ENCODE peak calls at places on chromosome X, in eight cellular contexts. B, F, C, L, J, R, P and E are unnamed samples.

GRCh38 chrX:69021561-69021960 is 143.7 kb downstream of the PJA1 start:
- DNase-seq in C (no peak), F (no peak), P (no peak), J (no peak), R (no peak), L (no peak), B (no peak), E (peak)

GRCh38 chrX:124293810-124294209 is 38.6 kb upstream of the TEX13D start:
- DNase-seq in F (no peak), R (no peak), C (no peak), B (no peak), L (no peak), P (no peak), J (no peak), E (no peak)

GRCh38 chrX:153775631-153776595 is 4.9 kb upstream of the SRPK3 start:
- DNase-seq in R (no peak), P (peak), C (no peak), F (peak), B (no peak), J (no peak), L (peak), E (no peak)

GRCh38 chrX:15336023-15336413 is 695 bp upstream of the PIGA start:
- DNase-seq in L (peak), C (no peak), J (peak), B (no peak), P (no peak), F (no peak), R (no peak), E (no peak)

GRCh38 chrX:39764441-39764914 is 333.3 kb downstream of the BCOR start:
- DNase-seq in P (no peak), L (no peak), J (no peak), F (peak), B (no peak), R (no peak), C (no peak), E (no peak)

GRCh38 chrX:24023972-24024664 is 2.9 kb downstream of the KLHL15 start:
- DNase-seq in J (no peak), B (no peak), L (no peak), P (no peak), R (no peak), C (no peak), F (no peak), E (no peak)

GRCh38 chrX:69387559-69388487 is 116.3 kb upstream of the NALF2 start:
- DNase-seq in L (peak), P (no peak), R (peak), F (no peak), C (no peak), B (no peak), J (peak), E (peak)

GRCh38 chrX:119583431-119584059 is 9.2 kb downstream of the UBE2A start:
- DNase-seq in J (no peak), R (no peak), C (no peak), B (no peak), L (no peak), P (no peak), F (no peak), E (no peak)

GRCh38 chrX:3345281-3346081 is 971 bp downstream of the MXRA5 start:
- DNase-seq in B (no peak), J (peak), C (no peak), F (peak), R (no peak), P (peak), L (peak), E (no peak)

GRCh38 chrX:153061732-153062131 is 5.5 kb downstream of the PNMA3 start:
- DNase-seq in F (no peak), C (no peak), J (no peak), L (no peak), B (no peak), P (no peak), R (no peak), E (no peak)

GRCh38 chrX:155247497-155247896 is 16.8 kb downstream of the RAB39B start:
- DNase-seq in F (no peak), P (no peak), J (no peak), L (no peak), C (no peak), R (no peak), B (no peak), E (no peak)

GRCh38 chrX:45774961-45775360 is 574.3 kb upstream of the DIPK2B start:
- DNase-seq in R (no peak), B (no peak), C (no peak), J (no peak), L (no peak), F (peak), P (no peak), E (no peak)

GRCh38 chrX:119887721-119888425 is 7.8 kb upstream of the AKAP14 start:
- DNase-seq in R (peak), B (peak), C (peak), J (peak), L (peak), F (peak), P (peak), E (no peak)

GRCh38 chrX:131626681-131627296 is 82.9 kb downstream of the OR13H1 start:
- DNase-seq in R (peak), P (no peak), L (peak), B (no peak), F (no peak), C (no peak), J (no peak), E (no peak)

GRCh38 chrX:154470914-154471568 is 8.0 kb downstream of the LAGE3 start:
- DNase-seq in J (no peak), L (no peak), B (no peak), C (no peak), F (no peak), P (peak), R (no peak), E (no peak)

GRCh38 chrX:41441934-41442823 is 5.0 kb upstream of the NYX start:
- DNase-seq in F (peak), P (peak), J (peak), C (peak), R (peak), B (peak), L (peak), E (no peak)

GRCh38 chrX:112769034-112769433 is 71.6 kb downstream of the AMOT start:
- DNase-seq in L (no peak), R (no peak), B (no peak), C (no peak), P (no peak), J (no peak), F (no peak), E (no peak)

GRCh38 chrX:154799554-154800348 is 5.5 kb downstream of the MPP1 start:
- DNase-seq in F (no peak), J (peak), L (no peak), B (no peak), R (no peak), C (no peak), P (no peak), E (no peak)

GRCh38 chrX:21741869-21742701 is 15.8 kb downstream of the SMPX start:
- DNase-seq in P (no peak), C (no peak), F (peak), R (no peak), B (no peak), L (no peak), J (no peak), E (no peak)

GRCh38 chrX:118974908-118975671 is 672 bp downstream of the LONRF3 start:
- DNase-seq in L (peak), J (peak), F (peak), P (peak), R (no peak), C (peak), B (no peak), E (no peak)

GRCh38 chrX:154490021-154490413 is 412 bp downstream of the SLC10A3 start:
- DNase-seq in P (no peak), L (peak), F (peak), J (no peak), R (no peak), C (no peak), B (peak), E (no peak)

GRCh38 chrX:30893206-30893605 is 4.2 kb upstream of the TAB3 start:
- DNase-seq in R (no peak), F (no peak), P (no peak), J (no peak), L (no peak), C (no peak), B (no peak), E (no peak)

GRCh38 chrX:68375803-68376202 is 57.5 kb downstream of the OPHN1 start:
- DNase-seq in B (no peak), L (no peak), J (no peak), R (no peak), C (no peak), P (no peak), F (no peak), E (no peak)

GRCh38 chrX:13934731-13935130 is 95.0 kb downstream of the GEMIN8 start:
- DNase-seq in F (no peak), B (no peak), R (no peak), C (no peak), L (no peak), P (no peak), J (no peak), E (no peak)
- H3K27ac ChIP-seq in F (no peak), B (no peak), R (no peak), C (no peak), L (no peak), P (no peak), J (no peak), E (no peak)

GRCh38 chrX:459611-460010 is 72.9 kb upstream of the PPP2R3B start:
- DNase-seq in C (no peak), F (peak), J (no peak), B (no peak), L (no peak), P (peak), R (no peak), E (no peak)
- TF ChIP-seq POLR2AphosphoS5 in C (no peak), F (no peak), J (no peak), B (no peak), L (no peak), P (no peak), R (no peak), E (no peak)

GRCh38 chrX:110042521-110042920 is 39.6 kb downstream of the TMEM164 start:
- DNase-seq in F (no peak), L (no peak), R (no peak), P (no peak), B (no peak), C (no peak), J (no peak), E (no peak)

GRCh38 chrX:110041980-110042379 is 39.1 kb downstream of the TMEM164 start:
- DNase-seq in J (no peak), R (no peak), C (no peak), B (peak), F (no peak), L (no peak), P (no peak), E (no peak)

GRCh38 chrX:110036162-110037033 is 33.5 kb downstream of the TMEM164 start:
- DNase-seq in L (no peak), J (no peak), P (no peak), C (no peak), F (no peak), B (peak), R (no peak), E (no peak)

GRCh38 chrX:110037181-110037580 is 34.3 kb downstream of the TMEM164 start:
- DNase-seq in B (no peak), J (no peak), L (no peak), F (no peak), R (no peak), C (no peak), P (no peak), E (no peak)

DNA sequence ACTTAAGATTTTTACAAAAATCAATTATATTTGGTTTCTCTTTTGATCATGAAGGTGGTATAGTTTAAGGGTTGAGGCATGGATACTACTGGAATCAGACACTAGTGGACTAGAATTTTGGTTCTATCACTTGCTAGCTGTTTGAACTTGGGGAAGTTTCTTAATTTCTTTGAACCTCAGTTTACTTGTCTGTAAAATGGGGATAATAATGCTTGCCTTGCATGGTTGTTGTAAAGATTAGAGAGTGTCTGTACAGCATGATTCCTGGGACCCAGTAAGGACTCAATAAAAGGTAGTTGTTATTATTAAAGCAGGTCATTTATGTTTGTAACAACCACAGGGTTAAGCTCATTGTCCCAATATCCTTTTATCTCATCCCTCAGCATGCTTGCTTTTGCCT is 36.0 kb downstream of the TMEM164 start:
- DNase-seq in F (no peak), C (no peak), P (no peak), B (no peak), L (no peak), J (no peak), R (no peak), E (no peak)
- H3K4me3 ChIP-seq in F (no peak), C (no peak), P (no peak), B (no peak), L (no peak), J (no peak), R (no peak), E (no peak)

DNA sequence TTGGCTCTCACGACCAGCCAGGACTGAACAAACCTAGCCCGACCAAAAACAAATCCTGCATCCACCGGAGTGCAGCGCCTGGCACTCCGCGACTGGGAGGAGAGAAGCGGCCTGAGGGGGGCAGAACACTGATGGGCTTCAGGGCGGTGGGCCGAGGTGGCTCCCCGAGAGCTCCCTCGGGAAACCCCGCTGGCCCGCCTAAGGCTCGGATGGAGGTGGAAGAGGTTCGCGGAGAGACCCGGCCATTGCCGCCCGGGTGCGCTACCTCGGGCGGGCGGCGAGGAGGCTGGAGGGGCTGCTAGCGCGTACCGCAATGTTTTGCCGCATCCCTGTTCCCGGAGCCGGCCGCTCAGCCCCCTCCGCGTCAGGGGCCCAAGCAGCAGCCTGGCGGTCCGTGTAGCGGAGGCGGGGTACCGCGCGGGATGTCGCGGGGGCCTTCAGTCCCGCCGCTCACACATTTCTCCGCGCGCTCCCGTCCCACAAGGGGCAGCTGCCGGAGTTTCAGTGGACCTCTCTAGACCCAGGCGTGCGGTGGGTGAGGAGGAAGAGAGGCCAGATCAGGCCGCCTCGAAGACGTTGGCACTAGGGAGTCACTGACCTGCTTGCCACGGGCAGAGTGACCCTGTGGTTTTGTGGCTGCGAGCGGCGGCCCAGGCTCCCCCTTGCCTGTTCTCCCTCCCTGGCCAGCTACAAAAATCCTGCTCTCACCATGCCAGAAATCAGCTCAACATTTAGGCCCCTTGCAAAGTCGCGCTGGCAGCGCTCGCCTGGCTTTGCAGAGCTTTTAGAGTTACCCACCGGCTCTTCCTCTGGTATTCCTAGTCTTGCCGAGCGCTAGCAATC is 2.1 kb downstream of the SLITRK4 start:
- DNase-seq in P (no peak), R (no peak), L (no peak), C (no peak), F (no peak), B (no peak), J (no peak), E (no peak)
- H3K27ac ChIP-seq in P (peak), R (no peak), L (no peak), C (peak), F (no peak), B (no peak), J (no peak), E (no peak)

GRCh38 chrX:147333821-147334220 is 519.3 kb upstream of the CXorf51A start:
- DNase-seq in L (no peak), P (no peak), C (no peak), R (no peak), J (no peak), B (no peak), F (no peak), E (no peak)
- TF ChIP-seq POLR2AphosphoS5 in L (no peak), P (no peak), C (no peak), R (no peak), J (no peak), B (no peak), F (no peak), E (no peak)

GRCh38 chrX:17027931-17028330 is 81.5 kb downstream of the REPS2 start:
- DNase-seq in J (no peak), F (no peak), B (no peak), R (no peak), L (no peak), C (no peak), P (no peak), E (no peak)

GRCh38 chrX:17023670-17024069 is 77.2 kb downstream of the REPS2 start:
- DNase-seq in P (no peak), J (no peak), C (no peak), L (no peak), F (no peak), R (no peak), B (no peak), E (no peak)

GRCh38 chrX:17028381-17028780 is 81.9 kb downstream of the REPS2 start:
- DNase-seq in L (no peak), R (no peak), J (no peak), F (no peak), B (no peak), C (no peak), P (no peak), E (no peak)

GRCh38 chrX:17024896-17025295 is 78.4 kb downstream of the REPS2 start:
- DNase-seq in J (no peak), R (no peak), P (no peak), L (peak), C (no peak), B (no peak), F (no peak), E (no peak)

GRCh38 chrX:17025903-17026302 is 79.4 kb downstream of the REPS2 start:
- DNase-seq in L (no peak), C (no peak), F (no peak), J (no peak), R (no peak), P (no peak), B (no peak), E (no peak)
- H3K4me3 ChIP-seq in L (no peak), C (no peak), F (no peak), J (no peak), R (no peak), P (no peak), B (no peak), E (no peak)